ENCODE peak calls at places on chromosomes 3 and 15, in five cellular contexts. I, L, Z, X and D are unnamed samples.

GRCh38 chr3:48694610-48695051 is 8.9 kb upstream of the NCKIPSD start:
- DNase-seq in Z (peak), X (no peak), I (no peak), L (peak), D (no peak)

GRCh38 chr15:40863660-40864285 is 10.3 kb downstream of the RHOV start:
- DNase-seq in X (no peak), I (no peak), L (no peak), Z (no peak), D (no peak)

GRCh38 chr3:57756528-57757401 is 656 bp downstream of the SLMAP start:
- DNase-seq in L (peak), I (peak), X (no peak), Z (peak), D (peak)

GRCh38 chr15:98746375-98746679 is 98.0 kb downstream of the IGF1R start:
- DNase-seq in Z (no peak), X (no peak), L (peak), I (no peak), D (no peak)

GRCh38 chr3:177817746-177818145 is 620.5 kb upstream of the TBL1XR1 start:
- DNase-seq in L (no peak), X (no peak), Z (no peak), I (no peak), D (no peak)

GRCh38 chr3:46978381-46978780 is 1.1 kb upstream of the NBEAL2 start:
- DNase-seq in I (no peak), X (no peak), L (no peak), Z (no peak), D (no peak)

GRCh38 chr3:51985971-51986947 is 2.9 kb downstream of the ACY1 start:
- DNase-seq in I (no peak), Z (no peak), L (no peak), X (no peak), D (no peak)

GRCh38 chr3:132232231-132232792 is 84.9 kb upstream of the ACP3 start:
- DNase-seq in Z (no peak), X (no peak), L (no peak), I (no peak), D (no peak)

GRCh38 chr3:172103724-172104123 is 64.3 kb downstream of the FNDC3B start:
- DNase-seq in X (peak), Z (peak), I (no peak), L (peak), D (no peak)

GRCh38 chr3:185330238-185330637 is 32.7 kb upstream of the MAP3K13 start:
- DNase-seq in I (no peak), L (no peak), Z (no peak), X (no peak), D (no peak)

GRCh38 chr3:17810759-17811158 is 68.3 kb upstream of the TBC1D5 start:
- DNase-seq in X (no peak), L (no peak), Z (peak), I (no peak), D (peak)

GRCh38 chr3:115921711-115922110 is 298.4 kb downstream of the GAP43 start:
- DNase-seq in I (no peak), X (no peak), Z (no peak), L (no peak), D (no peak)

GRCh38 chr15:58002338-58003126 is 63.0 kb downstream of the ALDH1A2 start:
- DNase-seq in Z (no peak), I (no peak), X (no peak), L (no peak), D (no peak)

GRCh38 chr15:86915811-86916331 is 836.2 kb downstream of the AGBL1 start:
- DNase-seq in X (peak), Z (peak), I (peak), L (no peak), D (peak)

GRCh38 chr3:141279074-141279945 is 47.7 kb downstream of the PXYLP1 start:
- DNase-seq in Z (peak), X (no peak), L (no peak), I (no peak), D (peak)

GRCh38 chr3:138003069-138003468 is 6.9 kb upstream of the CLDN18 start:
- DNase-seq in L (no peak), I (no peak), Z (no peak), X (no peak), D (no peak)

GRCh38 chr3:105746226-105746996 is 122.4 kb downstream of the CBLB start:
- DNase-seq in Z (peak), I (no peak), L (no peak), X (no peak), D (no peak)

GRCh38 chr3:75262661-75263060 is 401.5 kb upstream of the FRG2C start:
- DNase-seq in X (peak), I (no peak), Z (no peak), L (no peak), D (no peak)

GRCh38 chr3:16888785-16889607 is 4.2 kb downstream of the PLCL2 start:
- DNase-seq in L (no peak), I (no peak), Z (peak), X (no peak), D (no peak)

GRCh38 chr3:56421205-56421604 is 47.1 kb downstream of the ERC2 start:
- DNase-seq in X (no peak), L (no peak), I (no peak), Z (peak), D (no peak)

GRCh38 chr15:32844118-32844711 is 126.4 kb downstream of the GREM1 start:
- DNase-seq in L (no peak), I (no peak), X (no peak), Z (peak), D (peak)

GRCh38 chr3:51384145-51384729 is 854 bp upstream of the MANF start:
- DNase-seq in I (peak), X (no peak), Z (peak), L (no peak), D (no peak)

GRCh38 chr15:84835661-84836384 is 18.7 kb downstream of the ALPK3 start:
- DNase-seq in I (no peak), Z (no peak), L (no peak), X (no peak), D (no peak)

GRCh38 chr3:195818301-195818700 is 6.6 kb upstream of the MUC4 start:
- DNase-seq in L (no peak), I (no peak), X (no peak), Z (no peak), D (no peak)

GRCh38 chr15:38846351-38846750 is 281.7 kb upstream of the RASGRP1 start:
- DNase-seq in Z (no peak), L (no peak), I (no peak), X (no peak), D (no peak)

GRCh38 chr15:69660658-69661405 is 208.2 kb downstream of the RPLP1 start:
- DNase-seq in I (no peak), X (no peak), L (no peak), Z (no peak), D (no peak)

GRCh38 chr3:137165117-137165806 is 207.5 kb downstream of the IL20RB start:
- DNase-seq in X (peak), I (no peak), Z (peak), L (no peak), D (peak)

GRCh38 chr3:181660337-181660736 is 51.4 kb upstream of the SOX2 start:
- DNase-seq in I (no peak), X (no peak), Z (no peak), L (no peak), D (no peak)

GRCh38 chr15:34027606-34028005 is 11.4 kb downstream of the AVEN start:
- DNase-seq in Z (no peak), I (no peak), X (no peak), L (no peak), D (no peak)

GRCh38 chr15:96126859-96127258 is 203.6 kb upstream of the NR2F2 start:
- DNase-seq in Z (no peak), I (no peak), X (no peak), L (no peak), D (no peak)

GRCh38 chr3:72306800-72307341 is 521.9 kb upstream of the PROK2 start:
- DNase-seq in I (no peak), X (no peak), L (no peak), Z (no peak), D (no peak)

GRCh38 chr15:85533949-85534543 is 153.6 kb downstream of the AKAP13 start:
- DNase-seq in I (no peak), L (no peak), Z (no peak), X (no peak), D (peak)

GRCh38 chr3:31918179-31919165 is 62.6 kb downstream of the OSBPL10 start:
- DNase-seq in X (no peak), Z (peak), I (no peak), L (no peak), D (no peak)

GRCh38 chr3:123559040-123559861 is 25.6 kb downstream of the HACD2 start:
- DNase-seq in Z (peak), I (peak), L (no peak), X (no peak), D (peak)

GRCh38 chr3:161700998-161701397 is 204.4 kb downstream of the OTOL1 start:
- DNase-seq in I (peak), Z (no peak), X (no peak), L (no peak), D (no peak)

GRCh38 chr3:172224560-172225214 is 185.3 kb downstream of the FNDC3B start:
- DNase-seq in I (no peak), L (no peak), X (no peak), Z (no peak), D (no peak)